ENCODE peak calls at places on chromosome 12, in eight cellular contexts. One of them, this sample, is unnamed.

GRCh38 chr12:71605034-71605433 is 58.6 kb downstream of the ZFC3H1 start:
- DNase-seq in stimulated activated CD8-positive, alpha-beta memory T cell treated with anti-CD3 and anti-CD28 coated beads, Interleukin-7, amount 100 ng/mL, for 48 hours: no peak
- DNase-seq in stimulated activated CD4-positive, alpha-beta T cell treated with anti-CD3 and anti-CD28 coated beads, Interleukin-4, amount 100 ng/mL, for 24 hours: no peak
- DNase-seq in GM20000: no peak
- DNase-seq in LNCaP clone FGC: peak
- DNase-seq in T-helper 1 cell: no peak
- DNase-seq in KG1: no peak
- DNase-seq in C1 segment of cervical spinal cord: no peak
- DNase-seq in this sample: no peak

GRCh38 chr12:86838709-86839108 is 582.5 kb upstream of the MGAT4C start:
- DNase-seq in T-helper 1 cell: no peak
- DNase-seq in C1 segment of cervical spinal cord: no peak
- DNase-seq in LNCaP clone FGC: no peak
- DNase-seq in stimulated activated CD8-positive, alpha-beta memory T cell treated with anti-CD3 and anti-CD28 coated beads, Interleukin-7, amount 100 ng/mL, for 48 hours: no peak
- DNase-seq in GM20000: no peak
- DNase-seq in KG1: no peak
- DNase-seq in stimulated activated CD4-positive, alpha-beta T cell treated with anti-CD3 and anti-CD28 coated beads, Interleukin-4, amount 100 ng/mL, for 24 hours: no peak
- DNase-seq in this sample: no peak

GRCh38 chr12:69008510-69008909 is 75.5 kb upstream of the CPM start:
- DNase-seq in GM20000: no peak
- DNase-seq in T-helper 1 cell: no peak
- DNase-seq in stimulated activated CD4-positive, alpha-beta T cell treated with anti-CD3 and anti-CD28 coated beads, Interleukin-4, amount 100 ng/mL, for 24 hours: no peak
- DNase-seq in stimulated activated CD8-positive, alpha-beta memory T cell treated with anti-CD3 and anti-CD28 coated beads, Interleukin-7, amount 100 ng/mL, for 48 hours: no peak
- DNase-seq in LNCaP clone FGC: no peak
- DNase-seq in KG1: no peak
- DNase-seq in C1 segment of cervical spinal cord: no peak
- DNase-seq in this sample: no peak

GRCh38 chr12:27610380-27610779 is 85.9 kb upstream of the REP15 start:
- DNase-seq in KG1: no peak
- DNase-seq in GM20000: no peak
- DNase-seq in stimulated activated CD8-positive, alpha-beta memory T cell treated with anti-CD3 and anti-CD28 coated beads, Interleukin-7, amount 100 ng/mL, for 48 hours: no peak
- DNase-seq in LNCaP clone FGC: peak
- DNase-seq in C1 segment of cervical spinal cord: no peak
- DNase-seq in stimulated activated CD4-positive, alpha-beta T cell treated with anti-CD3 and anti-CD28 coated beads, Interleukin-4, amount 100 ng/mL, for 24 hours: no peak
- DNase-seq in T-helper 1 cell: no peak
- DNase-seq in this sample: no peak

GRCh38 chr12:81644503-81644902 is 114.6 kb downstream of the PPFIA2 start:
- DNase-seq in C1 segment of cervical spinal cord: no peak
- DNase-seq in GM20000: peak
- DNase-seq in stimulated activated CD4-positive, alpha-beta T cell treated with anti-CD3 and anti-CD28 coated beads, Interleukin-4, amount 100 ng/mL, for 24 hours: no peak
- DNase-seq in LNCaP clone FGC: peak
- DNase-seq in KG1: no peak
- DNase-seq in T-helper 1 cell: no peak
- DNase-seq in stimulated activated CD8-positive, alpha-beta memory T cell treated with anti-CD3 and anti-CD28 coated beads, Interleukin-7, amount 100 ng/mL, for 48 hours: no peak
- DNase-seq in this sample: no peak

GRCh38 chr12:123047289-123047688 is 66.8 kb downstream of the ARL6IP4 start:
- DNase-seq in stimulated activated CD4-positive, alpha-beta T cell treated with anti-CD3 and anti-CD28 coated beads, Interleukin-4, amount 100 ng/mL, for 24 hours: no peak
- DNase-seq in stimulated activated CD8-positive, alpha-beta memory T cell treated with anti-CD3 and anti-CD28 coated beads, Interleukin-7, amount 100 ng/mL, for 48 hours: no peak
- DNase-seq in LNCaP clone FGC: peak
- DNase-seq in C1 segment of cervical spinal cord: no peak
- DNase-seq in KG1: no peak
- DNase-seq in T-helper 1 cell: no peak
- DNase-seq in GM20000: no peak
- DNase-seq in this sample: no peak

GRCh38 chr12:132998742-132999141 is 12.6 kb downstream of the ZNF26 start:
- DNase-seq in T-helper 1 cell: no peak
- DNase-seq in GM20000: no peak
- DNase-seq in KG1: no peak
- DNase-seq in stimulated activated CD4-positive, alpha-beta T cell treated with anti-CD3 and anti-CD28 coated beads, Interleukin-4, amount 100 ng/mL, for 24 hours: no peak
- DNase-seq in stimulated activated CD8-positive, alpha-beta memory T cell treated with anti-CD3 and anti-CD28 coated beads, Interleukin-7, amount 100 ng/mL, for 48 hours: no peak
- DNase-seq in C1 segment of cervical spinal cord: no peak
- DNase-seq in LNCaP clone FGC: no peak
- DNase-seq in this sample: no peak

GRCh38 chr12:108567388-108567787 is 5.0 kb downstream of the ISCU start:
- DNase-seq in stimulated activated CD4-positive, alpha-beta T cell treated with anti-CD3 and anti-CD28 coated beads, Interleukin-4, amount 100 ng/mL, for 24 hours: no peak
- DNase-seq in LNCaP clone FGC: no peak
- DNase-seq in T-helper 1 cell: no peak
- DNase-seq in C1 segment of cervical spinal cord: no peak
- DNase-seq in GM20000: no peak
- DNase-seq in KG1: no peak
- DNase-seq in stimulated activated CD8-positive, alpha-beta memory T cell treated with anti-CD3 and anti-CD28 coated beads, Interleukin-7, amount 100 ng/mL, for 48 hours: no peak
- DNase-seq in this sample: no peak

GRCh38 chr12:11762723-11763326 is 113.4 kb downstream of the ETV6 start:
- DNase-seq in GM20000: peak
- DNase-seq in stimulated activated CD8-positive, alpha-beta memory T cell treated with anti-CD3 and anti-CD28 coated beads, Interleukin-7, amount 100 ng/mL, for 48 hours: no peak
- DNase-seq in LNCaP clone FGC: no peak
- DNase-seq in KG1: no peak
- DNase-seq in T-helper 1 cell: no peak
- DNase-seq in stimulated activated CD4-positive, alpha-beta T cell treated with anti-CD3 and anti-CD28 coated beads, Interleukin-4, amount 100 ng/mL, for 24 hours: peak
- DNase-seq in C1 segment of cervical spinal cord: no peak
- DNase-seq in this sample: no peak

GRCh38 chr12:54017027-54017788 is 8.4 kb downstream of the HOXC8 start:
- DNase-seq in T-helper 1 cell: no peak
- DNase-seq in LNCaP clone FGC: no peak
- DNase-seq in C1 segment of cervical spinal cord: no peak
- DNase-seq in stimulated activated CD4-positive, alpha-beta T cell treated with anti-CD3 and anti-CD28 coated beads, Interleukin-4, amount 100 ng/mL, for 24 hours: no peak
- DNase-seq in stimulated activated CD8-positive, alpha-beta memory T cell treated with anti-CD3 and anti-CD28 coated beads, Interleukin-7, amount 100 ng/mL, for 48 hours: no peak
- DNase-seq in GM20000: peak
- DNase-seq in KG1: no peak
- DNase-seq in this sample: no peak

This sample was measured in effector memory CD4-positive, alpha-beta T cell.